ENCODE peak calls at places on chromosomes 4 and X, in four cellular contexts. H is stimulated activated CD4-positive, alpha-beta T cell treated with anti-CD3 and anti-CD28 coated beads, Interleukin-4, amount 100 ng/mL, for 1 hour; X is uterus; G is WTC11. P is an unnamed sample.

GRCh38 chrX:77436271-77436670 is 10.9 kb upstream of the FGF16 start:
- DNase-seq in G (no peak), H (no peak), X (no peak), P (no peak)

GRCh38 chrX:123215397-123216089 is 31.5 kb downstream of the GRIA3 start:
- DNase-seq in H (no peak), X (no peak), G (no peak), P (peak; percentile 52)

GRCh38 chrX:119753001-119753400 is 5.4 kb upstream of the SOWAHD start:
- DNase-seq in H (no peak), G (peak; percentile 16), X (no peak), P (no peak)

GRCh38 chrX:131273024-131273423 is 16.1 kb downstream of the IGSF1 start:
- DNase-seq in H (no peak), G (no peak), X (no peak), P (no peak)

GRCh38 chrX:130060122-130061069 is 49.9 kb downstream of the ELF4 start:
- DNase-seq in X (peak; percentile 82), H (peak; percentile 82), G (peak; percentile 81), P (peak; percentile 89)

GRCh38 chr4:21469438-21470032 is 479.0 kb downstream of the KCNIP4 start:
- DNase-seq in X (no peak), G (no peak), H (no peak), P (no peak)

GRCh38 chr4:633406-633805 is 8.0 kb downstream of the PDE6B start:
- DNase-seq in X (no peak), G (peak; percentile 4), H (no peak), P (peak; percentile 6)

GRCh38 chr4:7224001-7224400 is 31.7 kb downstream of the SORCS2 start:
- DNase-seq in H (no peak), X (no peak), G (no peak), P (no peak)

GRCh38 chr4:39285111-39285795 is 80.9 kb downstream of the RFC1 start:
- DNase-seq in H (no peak), G (no peak), X (no peak), P (no peak)

GRCh38 chr4:75673959-75674328 is 733 bp upstream of the G3BP2 start:
- DNase-seq in H (no peak), G (no peak), X (no peak), P (no peak)

GRCh38 chr4:26248647-26249046 is 72.2 kb upstream of the RBPJ start:
- DNase-seq in G (no peak), X (no peak), H (no peak), P (no peak)

GRCh38 chr4:129378346-129378745 is 282.4 kb downstream of the C4orf33 start:
- DNase-seq in G (no peak), H (no peak), X (no peak), P (no peak)

P was measured in left ventricle myocardium superior.